ENCODE peak calls at places on chromosomes 6 and 20, in eight cellular contexts. W is AG08396, T is neural progenitor cell, A is H1, E is left ventricle myocardium inferior, C is GM12891, Z is small intestine, N is HTR-8/SVneo. B is an unnamed sample.

GRCh38 chr20:21184810-21185209 is 58.9 kb downstream of the KIZ start:
- DNase-seq in Z (no peak), T (no peak), W (no peak), C (no peak), A (no peak), E (no peak), N (no peak), B (no peak)

GRCh38 chr6:39335780-39336541 is 13.5 kb upstream of the KCNK16 start:
- DNase-seq in C (no peak), W (peak), E (no peak), A (no peak), N (peak), Z (no peak), T (no peak), B (no peak)

GRCh38 chr6:11271637-11272036 is 39.2 kb upstream of the NEDD9 start:
- DNase-seq in W (peak), E (no peak), T (no peak), Z (no peak), C (no peak), A (no peak), N (no peak), B (no peak)

GRCh38 chr20:4162766-4163165 is 147.4 kb upstream of the RNF24 start:
- DNase-seq in N (no peak), Z (no peak), W (no peak), C (no peak), E (no peak), A (no peak), T (no peak), B (no peak)

GRCh38 chr6:112710710-112711109 is 363.6 kb downstream of the RFPL4B start:
- DNase-seq in C (no peak), E (no peak), A (no peak), Z (no peak), W (no peak), T (no peak), N (no peak), B (no peak)

GRCh38 chr6:4295789-4296165 is 160.4 kb upstream of the ECI2 start:
- DNase-seq in A (no peak), C (no peak), T (no peak), Z (no peak), E (no peak), N (no peak), W (no peak), B (no peak)

GRCh38 chr6:146546440-146546839 is 2.8 kb downstream of the RAB32 start:
- DNase-seq in A (no peak), C (no peak), N (peak), T (no peak), W (peak), E (no peak), Z (no peak), B (no peak)

GRCh38 chr20:41643504-41643938 is 25.3 kb upstream of the CHD6 start:
- DNase-seq in C (no peak), N (peak), Z (peak), W (peak), A (no peak), E (no peak), T (peak), B (peak)

GRCh38 chr20:62651285-62652021 is 9.2 kb downstream of the SLCO4A1 start:
- DNase-seq in A (no peak), C (peak), N (no peak), Z (peak), E (peak), W (no peak), T (no peak), B (no peak)

GRCh38 chr20:52425253-52425652 is 233.7 kb upstream of the ZFP64 start:
- DNase-seq in N (no peak), E (no peak), Z (no peak), T (no peak), W (no peak), A (no peak), C (no peak), B (no peak)

GRCh38 chr6:27870486-27870885 is 41.7 kb downstream of the OR2B2 start:
- DNase-seq in N (no peak), C (no peak), E (no peak), Z (no peak), W (no peak), T (no peak), A (no peak), B (no peak)

GRCh38 chr6:84657486-84657885 is 106.9 kb downstream of the TBX18 start:
- DNase-seq in Z (no peak), C (no peak), T (no peak), E (no peak), A (no peak), W (no peak), N (no peak), B (no peak)

B was measured in H9.